ENCODE peak calls at places on chromosomes 16 and 17, in four cellular contexts. One of them, this sample, is unnamed.

GRCh38 chr17:54983260-54983659 is 14.7 kb downstream of the STXBP4 start:
- DNase-seq in Peyer's patch: no peak
- DNase-seq in PC-3: no peak
- DNase-seq in foreskin keratinocyte: no peak
- DNase-seq in this sample: no peak

GRCh38 chr16:70759666-70760065 is 41.3 kb downstream of the VAC14 start:
- DNase-seq in Peyer's patch: no peak
- DNase-seq in foreskin keratinocyte: no peak
- DNase-seq in PC-3: no peak
- DNase-seq in this sample: no peak

GRCh38 chr17:9968881-9969280 is 63.8 kb upstream of the RCVRN start:
- DNase-seq in foreskin keratinocyte: no peak
- DNase-seq in PC-3: no peak
- DNase-seq in Peyer's patch: no peak
- DNase-seq in this sample: no peak

GRCh38 chr17:43528319-43528987 is 17.7 kb downstream of the ETV4 start:
- DNase-seq in Peyer's patch: no peak
- DNase-seq in foreskin keratinocyte: no peak
- DNase-seq in PC-3: no peak
- DNase-seq in this sample: no peak

GRCh38 chr17:82863941-82864720 is 24.3 kb upstream of the ZNF750 start:
- DNase-seq in foreskin keratinocyte: peak; percentile 65
- DNase-seq in PC-3: peak; percentile 16
- DNase-seq in Peyer's patch: peak; percentile 91
- DNase-seq in this sample: no peak

GRCh38 chr16:6125483-6126259 is 1028.1 kb upstream of the EEF2KMT start:
- DNase-seq in PC-3: no peak
- DNase-seq in foreskin keratinocyte: peak; percentile 92
- DNase-seq in Peyer's patch: no peak
- DNase-seq in this sample: no peak

GRCh38 chr16:85523602-85524364 is 89.3 kb upstream of the GSE1 start:
- DNase-seq in Peyer's patch: no peak
- DNase-seq in PC-3: no peak
- DNase-seq in foreskin keratinocyte: no peak
- DNase-seq in this sample: no peak

GRCh38 chr16:25613931-25614330 is 77.8 kb upstream of the HS3ST4 start:
- DNase-seq in foreskin keratinocyte: no peak
- DNase-seq in PC-3: no peak
- DNase-seq in Peyer's patch: no peak
- DNase-seq in this sample: no peak

GRCh38 chr16:19330801-19331484 is 45.4 kb downstream of the CLEC19A start:
- DNase-seq in PC-3: peak; percentile 73
- DNase-seq in foreskin keratinocyte: peak; percentile 47
- DNase-seq in Peyer's patch: no peak
- DNase-seq in this sample: peak; percentile 55

GRCh38 chr17:33688771-33689170 is 395.7 kb upstream of the ASIC2 start:
- DNase-seq in Peyer's patch: no peak
- DNase-seq in foreskin keratinocyte: no peak
- DNase-seq in PC-3: no peak
- DNase-seq in this sample: no peak

GRCh38 chr16:28313587-28313986 is 21.3 kb downstream of the SBK1 start:
- DNase-seq in PC-3: no peak
- DNase-seq in Peyer's patch: no peak
- DNase-seq in foreskin keratinocyte: no peak
- DNase-seq in this sample: no peak

GRCh38 chr16:4414187-4414909 is 2.0 kb downstream of the CORO7 start:
- DNase-seq in PC-3: no peak
- DNase-seq in foreskin keratinocyte: no peak
- DNase-seq in Peyer's patch: peak; percentile 87
- DNase-seq in this sample: no peak

GRCh38 chr17:31061678-31062077 is 33.1 kb upstream of the NF1 start:
- DNase-seq in foreskin keratinocyte: no peak
- DNase-seq in PC-3: no peak
- DNase-seq in Peyer's patch: no peak
- DNase-seq in this sample: no peak

GRCh38 chr16:4862639-4863038 is 15.4 kb downstream of the UBN1 start:
- DNase-seq in Peyer's patch: no peak
- DNase-seq in PC-3: peak; percentile 62
- DNase-seq in foreskin keratinocyte: no peak
- DNase-seq in this sample: peak; percentile 13

GRCh38 chr17:82052638-82053059 is 951 bp downstream of the GPS1 start:
- DNase-seq in PC-3: no peak
- DNase-seq in Peyer's patch: no peak
- DNase-seq in foreskin keratinocyte: no peak
- DNase-seq in this sample: no peak

GRCh38 chr16:12150600-12150999 is 174.1 kb downstream of the SNX29 start:
- DNase-seq in foreskin keratinocyte: no peak
- DNase-seq in PC-3: no peak
- DNase-seq in Peyer's patch: no peak
- DNase-seq in this sample: no peak

GRCh38 chr17:3888343-3889171 is 4.3 kb downstream of the CAMKK1 start:
- DNase-seq in Peyer's patch: peak; percentile 80
- DNase-seq in PC-3: peak; percentile 87
- DNase-seq in foreskin keratinocyte: peak; percentile 90
- DNase-seq in this sample: peak; percentile 94

GRCh38 chr17:32586666-32587065 is 99.9 kb downstream of the CDK5R1 start:
- DNase-seq in PC-3: peak; percentile 8
- DNase-seq in Peyer's patch: no peak
- DNase-seq in foreskin keratinocyte: peak; percentile 60
- DNase-seq in this sample: peak; percentile 31

GRCh38 chr16:85005278-85006069 is 5.9 kb downstream of the ZDHHC7 start:
- DNase-seq in foreskin keratinocyte: peak; percentile 85
- DNase-seq in Peyer's patch: no peak
- DNase-seq in PC-3: no peak
- DNase-seq in this sample: peak; percentile 62

GRCh38 chr16:30357085-30357714 is 2.1 kb upstream of the CD2BP2 start:
- DNase-seq in foreskin keratinocyte: no peak
- DNase-seq in PC-3: no peak
- DNase-seq in Peyer's patch: no peak
- DNase-seq in this sample: no peak

GRCh38 chr17:62648247-62648953 is 20.9 kb downstream of the MRC2 start:
- DNase-seq in foreskin keratinocyte: no peak
- DNase-seq in PC-3: no peak
- DNase-seq in Peyer's patch: no peak
- DNase-seq in this sample: no peak

GRCh38 chr16:19601083-19601976 is 45.8 kb downstream of the VPS35L start:
- DNase-seq in PC-3: peak; percentile 47
- DNase-seq in Peyer's patch: no peak
- DNase-seq in foreskin keratinocyte: peak; percentile 11
- DNase-seq in this sample: peak; percentile 31

GRCh38 chr17:42748906-42749798 is 4.3 kb upstream of the EZH1 start:
- DNase-seq in Peyer's patch: no peak
- DNase-seq in foreskin keratinocyte: no peak
- DNase-seq in PC-3: no peak
- DNase-seq in this sample: no peak

GRCh38 chr16:57740423-57741071 is 5.0 kb downstream of the KATNB1 start:
- DNase-seq in PC-3: no peak
- DNase-seq in foreskin keratinocyte: peak; percentile 51
- DNase-seq in Peyer's patch: no peak
- DNase-seq in this sample: no peak

GRCh38 chr16:24534634-24535033 is 4.7 kb upstream of the RBBP6 start:
- DNase-seq in PC-3: peak; percentile 85
- DNase-seq in foreskin keratinocyte: no peak
- DNase-seq in Peyer's patch: no peak
- DNase-seq in this sample: peak; percentile 4

DNA sequence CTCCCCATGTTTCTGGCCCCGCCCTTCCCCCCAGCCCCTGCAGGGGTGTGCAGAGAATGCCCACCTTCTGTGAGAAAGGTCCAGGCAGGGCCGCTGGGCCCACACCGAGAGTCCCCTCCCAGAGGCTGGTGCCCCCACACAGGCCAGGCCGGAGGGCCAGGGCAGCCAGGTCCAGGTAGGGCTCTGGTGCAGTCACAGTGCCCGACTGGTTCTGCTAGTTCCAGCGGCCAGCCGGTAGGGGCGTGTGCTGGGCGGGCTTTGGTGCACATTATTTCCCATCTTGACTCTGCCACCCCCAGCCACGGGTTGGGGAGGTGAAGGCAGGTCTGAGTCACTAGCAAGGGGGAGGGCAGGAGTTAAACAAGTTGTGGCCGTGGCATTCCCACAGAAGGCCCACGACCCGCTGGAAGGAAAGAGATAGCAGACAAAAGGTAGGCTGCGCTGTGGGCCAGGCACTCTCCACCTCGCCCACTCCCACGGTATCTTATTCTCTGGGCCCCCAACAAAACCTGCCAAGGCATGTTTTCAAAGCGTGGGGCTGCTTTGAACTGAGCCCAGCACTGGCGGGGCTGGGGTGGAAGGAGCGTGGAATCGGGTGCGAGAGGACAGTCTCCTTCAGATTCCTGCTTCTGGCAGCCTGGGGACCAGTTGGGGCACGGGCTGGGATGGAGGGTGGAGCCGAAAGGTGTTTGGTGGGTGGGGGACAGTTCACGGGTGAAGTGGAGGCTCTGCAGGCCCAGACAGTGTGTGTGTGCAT is 1.9 kb downstream of the EPN3 start:
- DNase-seq in Peyer's patch: peak; percentile 69
- DNase-seq in foreskin keratinocyte: peak; percentile 77
- DNase-seq in PC-3: peak; percentile 89
- DNase-seq in this sample: peak; percentile 89
- TF ChIP-seq CTCF in Peyer's patch: peak; percentile 18
- TF ChIP-seq CTCF in foreskin keratinocyte: peak; percentile 62
- TF ChIP-seq CTCF in PC-3: peak; percentile 62
- TF ChIP-seq CTCF in this sample: peak; percentile 75

DNA sequence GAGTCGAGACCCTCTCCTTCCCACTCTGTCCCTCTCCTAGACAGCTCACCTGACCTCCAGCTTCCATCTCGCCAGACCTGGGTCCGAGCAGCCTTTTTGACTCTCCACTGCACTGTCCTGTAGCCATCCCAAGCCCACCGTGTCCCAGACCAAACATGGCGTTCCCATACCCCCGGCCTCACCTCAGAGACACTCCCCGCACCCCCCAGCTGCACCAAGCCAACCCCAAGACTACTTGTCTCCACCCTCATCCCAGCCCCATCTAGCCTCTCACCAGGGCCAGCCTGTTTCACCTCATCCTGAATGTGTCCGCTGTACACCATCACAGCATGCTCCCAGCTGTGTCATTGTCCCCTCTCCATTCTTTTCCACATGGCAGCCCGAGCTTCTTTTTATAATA is 1.4 kb downstream of the MYO15A start:
- DNase-seq in PC-3: no peak
- DNase-seq in foreskin keratinocyte: no peak
- DNase-seq in Peyer's patch: no peak
- DNase-seq in this sample: no peak
- H3K27ac ChIP-seq in PC-3: no peak overlapping the region
- H3K27ac ChIP-seq in foreskin keratinocyte: no peak overlapping the region
- H3K27ac ChIP-seq in Peyer's patch: no peak overlapping the region
- H3K27ac ChIP-seq in this sample: no peak overlapping the region

DNA sequence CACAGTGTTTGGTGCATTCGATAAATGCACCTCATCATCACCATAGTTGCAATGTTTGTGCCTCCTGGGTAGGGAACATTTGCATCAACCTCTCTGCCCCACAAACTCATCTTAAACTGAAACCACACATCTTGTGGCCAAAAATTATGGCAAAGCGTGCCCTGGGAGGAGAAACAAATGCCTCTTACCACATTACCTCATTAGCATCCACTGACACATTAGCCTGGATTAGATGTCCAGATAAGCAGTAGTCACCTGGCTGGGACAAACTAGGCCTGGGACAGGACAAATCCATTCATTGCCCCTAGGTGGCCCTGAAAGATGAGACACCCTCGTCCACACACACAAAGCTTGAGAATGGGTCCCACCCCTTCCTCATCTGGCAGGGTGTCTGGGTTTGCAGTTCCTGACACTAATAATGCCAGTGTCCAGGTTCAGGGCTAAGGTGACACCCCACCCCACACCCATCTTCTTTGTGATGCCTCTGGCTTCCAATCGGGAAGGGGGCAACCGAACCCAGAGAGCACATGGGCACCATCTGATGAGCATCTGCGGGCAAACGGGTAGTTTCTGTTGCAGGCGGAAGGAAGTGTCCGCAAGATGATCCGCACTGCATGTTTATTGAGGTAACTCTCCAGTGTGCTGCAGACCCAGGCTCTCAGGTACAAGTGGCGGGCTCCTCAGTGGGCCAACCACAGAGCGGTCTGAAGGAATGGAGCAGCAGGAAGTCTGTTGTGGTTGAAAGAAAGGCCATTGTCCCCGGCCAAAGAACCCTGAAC is 8.6 kb downstream of the XYLT1 start:
- DNase-seq in foreskin keratinocyte: no peak
- DNase-seq in PC-3: no peak
- DNase-seq in Peyer's patch: peak; percentile 77
- DNase-seq in this sample: no peak
- TF ChIP-seq CTCF in foreskin keratinocyte: no peak
- TF ChIP-seq CTCF in PC-3: no peak
- TF ChIP-seq CTCF in Peyer's patch: no peak
- TF ChIP-seq CTCF in this sample: no peak

GRCh38 chr17:27514595-27515413 is 58.6 kb downstream of the KSR1 start:
- DNase-seq in foreskin keratinocyte: peak; percentile 38
- DNase-seq in Peyer's patch: no peak
- DNase-seq in PC-3: no peak
- DNase-seq in this sample: no peak
- H3K27ac ChIP-seq in foreskin keratinocyte: no peak overlapping the region
- H3K27ac ChIP-seq in Peyer's patch: no peak overlapping the region
- H3K27ac ChIP-seq in PC-3: no peak overlapping the region
- H3K27ac ChIP-seq in this sample: no peak overlapping the region

This sample was measured in RWPE1.